ENCODE peak calls at places on chromosomes 3 and 15, in ten cellular contexts. S, P, M, L, Z, W, H, F, V and R are unnamed samples.
A peak's percentile ranks its signal among the peaks of the same experiment; 100 is the strongest.

GRCh38 chr3:61912158-61912557 is 350.8 kb downstream of the PTPRG start:
- DNase-seq in S (no peak), P (no peak), M (no peak), L (no peak), Z (no peak), W (no peak), H (no peak), F (no peak), V (no peak), R (no peak)

GRCh38 chr3:29212789-29213433 is 68.0 kb upstream of the RBMS3 start:
- DNase-seq in S (no peak), P (no peak), M (no peak), L (no peak), Z (no peak), W (no peak), H (no peak), F (no peak), V (no peak), R (no peak)

GRCh38 chr15:62163397-62163796 is 1.7 kb downstream of the C2CD4B start:
- DNase-seq in S (no peak), P (no peak), M (no peak), L (no peak), Z (no peak), W (no peak), H (no peak), F (no peak), V (no peak), R (no peak)

GRCh38 chr3:38528457-38528856 is 32.3 kb downstream of the EXOG start:
- DNase-seq in S (no peak), P (no peak), M (no peak), L (no peak), Z (no peak), W (no peak), H (no peak), F (no peak), V (no peak), R (no peak)

GRCh38 chr15:48981941-48982340 is 18.2 kb upstream of the SHC4 start:
- DNase-seq in S (peak; percentile 14), P (no peak), M (no peak), L (no peak), Z (no peak), W (no peak), H (no peak), F (no peak), V (no peak), R (peak; percentile 32)

GRCh38 chr15:90664650-90665287 is 52.4 kb upstream of the BLM start:
- DNase-seq in S (peak; percentile 54), P (peak; percentile 60), M (no peak), L (no peak), Z (no peak), W (peak; percentile 47), H (no peak), F (no peak), V (peak; percentile 13), R (peak; percentile 50)

GRCh38 chr3:16388850-16389411 is 123.9 kb downstream of the OXNAD1 start:
- DNase-seq in S (peak; percentile 86), P (peak; percentile 43), M (no peak), L (no peak), Z (no peak), W (peak; percentile 47), H (no peak), F (no peak), V (peak; percentile 25), R (peak; percentile 85)

GRCh38 chr3:23928525-23928924 is 11.6 kb downstream of the RPL15 start:
- DNase-seq in S (no peak), P (no peak), M (no peak), L (no peak), Z (no peak), W (no peak), H (no peak), F (no peak), V (no peak), R (no peak)

GRCh38 chr15:53586815-53587214 is 172.6 kb downstream of the WDR72 start:
- DNase-seq in S (no peak), P (peak; percentile 6), M (no peak), L (no peak), Z (no peak), W (no peak), H (peak; percentile 19), F (no peak), V (no peak), R (no peak)

GRCh38 chr15:88852476-88852875 is 42.9 kb downstream of the HAPLN3 start:
- DNase-seq in S (no peak), P (no peak), M (no peak), L (no peak), Z (no peak), W (no peak), H (no peak), F (no peak), V (no peak), R (no peak)

GRCh38 chr15:29403778-29404177 is 134.2 kb upstream of the NSMCE3 start:
- DNase-seq in S (no peak), P (no peak), M (no peak), L (no peak), Z (no peak), W (no peak), H (no peak), F (no peak), V (no peak), R (no peak)

GRCh38 chr3:133461291-133461690 is 61.4 kb downstream of the BFSP2 start:
- DNase-seq in S (no peak), P (no peak), M (no peak), L (no peak), Z (no peak), W (no peak), H (no peak), F (no peak), V (no peak), R (no peak)

GRCh38 chr15:47727676-47728075 is 10.4 kb downstream of the SEMA6D start:
- DNase-seq in S (no peak), P (no peak), M (no peak), L (peak; percentile 26), Z (no peak), W (no peak), H (no peak), F (no peak), V (no peak), R (no peak)

GRCh38 chr3:138845771-138846173 is 11.0 kb upstream of the PIK3CB start:
- DNase-seq in S (no peak), P (no peak), M (no peak), L (no peak), Z (no peak), W (no peak), H (no peak), F (no peak), V (no peak), R (no peak)

GRCh38 chr15:62417444-62417843 is 252.4 kb upstream of the C2CD4B start:
- DNase-seq in S (peak; percentile 49), P (no peak), M (no peak), L (peak; percentile 16), Z (no peak), W (no peak), H (no peak), F (no peak), V (no peak), R (peak; percentile 35)